ENCODE peak calls at places on chromosomes 1 and 21, in four cellular contexts. A is HepG2, L is GM12878, P is K562. M is an unnamed sample.
A peak's percentile ranks its signal among the peaks of the same experiment; 100 is the strongest.

GRCh38 chr1:119687391-119688079 is 24.2 kb upstream of the PHGDH start:
- DNase-seq in L (no peak), A (no peak), P (no peak), M (no peak)

GRCh38 chr1:27145934-27146354 is 9.0 kb downstream of the SLC9A1 start:
- DNase-seq in A (no peak), P (peak; percentile 81), L (no peak), M (no peak)

GRCh38 chr21:35113064-35113463 is 64.0 kb upstream of the RUNX1 start:
- DNase-seq in L (no peak), A (no peak), P (peak; percentile 43), M (no peak)

GRCh38 chr1:150152772-150153461 is 3.2 kb downstream of the PLEKHO1 start:
- DNase-seq in L (no peak), A (peak; percentile 19), P (no peak), M (no peak)

GRCh38 chr1:31830511-31830910 is 14.7 kb upstream of the SPOCD1 start:
- DNase-seq in P (no peak), A (no peak), L (no peak), M (no peak)

GRCh38 chr1:39398278-39399010 is 93.0 kb upstream of the BMP8A start:
- DNase-seq in P (peak; percentile 85), L (no peak), A (peak; percentile 85), M (peak; percentile 98)

GRCh38 chr1:243440406-243440805 is 184.6 kb downstream of the SDCCAG8 start:
- DNase-seq in L (no peak), P (no peak), A (no peak), M (no peak)

GRCh38 chr1:169853335-169853734 is 40.4 kb downstream of the SCYL3 start:
- DNase-seq in A (no peak), P (no peak), L (no peak), M (no peak)

GRCh38 chr1:201990427-201990826 is 8.0 kb downstream of the RNPEP start:
- DNase-seq in A (no peak), P (no peak), L (no peak), M (no peak)

GRCh38 chr21:27831821-27832569 is 865.1 kb upstream of the ADAMTS5 start:
- DNase-seq in P (no peak), L (no peak), A (no peak), M (no peak)

GRCh38 chr1:112359961-112360767 is 35.9 kb upstream of the CTTNBP2NL start:
- DNase-seq in L (no peak), P (no peak), A (peak; percentile 25), M (no peak)

GRCh38 chr1:100597069-100597741 is 59.3 kb downstream of the GPR88 start:
- DNase-seq in L (no peak), A (no peak), P (no peak), M (no peak)

GRCh38 chr1:2554621-2555387 is 1.4 kb upstream of the TNFRSF14 start:
- DNase-seq in L (no peak), P (peak; percentile 54), A (no peak), M (no peak)

GRCh38 chr1:26614655-26615411 is 81.0 kb upstream of the ARID1A start:
- DNase-seq in P (no peak), A (no peak), L (no peak), M (no peak)

GRCh38 chr1:17757426-17757825 is 2.3 kb downstream of the ACTL8 start:
- DNase-seq in L (no peak), A (no peak), P (no peak), M (no peak)

GRCh38 chr1:198543670-198544260 is 3.3 kb upstream of the ATP6V1G3 start:
- DNase-seq in P (no peak), A (no peak), L (no peak), M (no peak)

GRCh38 chr1:155909894-155910293 is 1.3 kb downstream of the RIT1 start:
- DNase-seq in L (no peak), A (no peak), P (peak; percentile 68), M (no peak)

GRCh38 chr1:33612877-33613487 is 140.5 kb downstream of the ZSCAN20 start:
- DNase-seq in P (peak; percentile 81), A (peak; percentile 48), L (no peak), M (peak; percentile 79)

GRCh38 chr1:106912146-106912545 is 144.3 kb upstream of the PRMT6 start:
- DNase-seq in P (no peak), A (no peak), L (no peak), M (no peak)

GRCh38 chr1:15008783-15009709 is 144.5 kb upstream of the TMEM51 start:
- DNase-seq in P (no peak), A (no peak), L (no peak), M (no peak)

GRCh38 chr1:33460947-33461629 is 11.4 kb upstream of the ZSCAN20 start:
- DNase-seq in L (peak; percentile 67), A (no peak), P (no peak), M (no peak)

GRCh38 chr1:196412326-196412725 is 195.9 kb downstream of the KCNT2 start:
- DNase-seq in P (no peak), A (no peak), L (no peak), M (no peak)

GRCh38 chr1:184020328-184020727 is 17.2 kb downstream of the COLGALT2 start:
- DNase-seq in A (no peak), P (no peak), L (no peak), M (no peak)

GRCh38 chr1:184020855-184021254 is 16.7 kb downstream of the COLGALT2 start:
- DNase-seq in A (no peak), P (no peak), L (no peak), M (no peak)

GRCh38 chr1:184023133-184023532 is 14.4 kb downstream of the COLGALT2 start:
- DNase-seq in P (no peak), L (no peak), A (no peak), M (no peak)

GRCh38 chr1:184021666-184022198 is 15.8 kb downstream of the COLGALT2 start:
- DNase-seq in A (no peak), P (no peak), L (no peak), M (no peak)

DNA sequence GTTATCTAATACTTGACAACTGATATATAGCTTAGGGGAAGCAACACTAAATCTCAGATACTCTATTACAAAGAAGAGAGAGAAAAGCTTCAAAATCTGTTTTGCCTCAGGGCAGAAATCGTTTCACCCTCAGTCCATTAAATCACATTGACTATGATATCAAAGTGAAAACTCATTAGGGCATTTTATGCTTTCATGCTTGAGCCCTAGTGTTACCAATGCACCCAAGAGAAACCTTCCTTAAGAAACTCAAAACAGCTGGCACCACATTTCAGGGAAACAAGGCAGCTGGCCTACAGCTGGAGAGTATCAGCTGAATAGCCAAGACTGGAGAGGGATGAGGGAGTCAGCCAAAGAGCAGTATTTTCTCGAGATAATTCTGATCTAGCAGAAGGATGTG is 14.9 kb downstream of the COLGALT2 start:
- DNase-seq in P (no peak), A (no peak), L (no peak), M (no peak)
- TF ChIP-seq POLR2AphosphoS5 in P (no peak), A (no peak), L (no peak), M (no peak)

GRCh38 chr21:18985584-18985983 is 582.0 kb upstream of the TMPRSS15 start:
- DNase-seq in A (no peak), P (no peak), L (no peak), M (no peak)

GRCh38 chr21:18986197-18986596 is 582.6 kb upstream of the TMPRSS15 start:
- DNase-seq in A (no peak), L (no peak), P (no peak), M (no peak)

GRCh38 chr21:18991846-18992245 is 588.3 kb upstream of the TMPRSS15 start:
- DNase-seq in A (no peak), P (no peak), L (no peak), M (no peak)

DNA sequence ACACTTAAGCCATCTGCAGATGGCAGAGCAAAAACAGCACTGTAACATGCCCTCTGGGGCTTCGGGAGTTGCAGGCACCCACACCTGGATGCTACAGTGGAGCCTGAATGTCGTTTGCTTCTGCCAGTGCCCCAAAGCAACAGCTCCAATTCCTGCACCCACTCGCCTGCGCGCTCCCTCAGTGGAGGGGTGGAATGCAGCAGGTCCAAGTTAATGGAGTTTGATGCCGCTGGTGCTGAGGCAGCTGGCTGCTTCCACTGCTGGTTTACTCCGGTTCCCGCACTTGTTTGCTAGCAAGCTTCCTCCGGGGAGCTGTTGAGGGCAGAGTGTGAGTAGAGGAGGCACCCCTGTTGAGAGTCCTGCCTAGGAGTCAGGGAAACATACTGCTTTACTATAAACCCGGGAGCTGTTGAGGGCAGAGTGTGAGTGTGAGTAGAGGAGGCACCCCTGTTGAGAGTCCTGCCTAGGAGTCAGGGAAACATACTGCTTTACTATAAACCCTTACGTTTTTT is 584.0 kb upstream of the TMPRSS15 start:
- DNase-seq in A (no peak), P (no peak), L (no peak), M (no peak)
- TF ChIP-seq ZBTB33 in A (no peak), P (no peak), L (no peak), M (no peak)

DNA sequence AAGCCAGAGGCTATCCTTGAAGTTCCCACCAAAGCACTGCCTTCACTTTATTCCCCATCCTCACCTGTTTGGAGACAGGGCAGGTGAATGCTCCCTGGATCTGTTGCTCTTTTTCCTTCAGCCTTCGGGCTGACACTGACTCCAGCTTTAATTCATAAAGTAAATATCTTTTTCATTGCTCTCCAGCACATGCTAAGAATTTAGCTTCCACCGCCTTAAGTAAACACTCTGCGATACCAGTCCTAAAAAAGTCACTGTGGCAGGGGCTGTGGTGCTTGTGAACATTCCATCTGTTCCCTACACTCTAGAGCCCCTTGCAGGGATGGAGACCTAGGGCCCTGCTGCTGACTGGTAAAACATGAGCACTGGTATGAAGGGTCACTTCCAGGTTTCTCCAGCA is 880 bp upstream of the PLA2G2A start:
- DNase-seq in P (no peak), L (no peak), A (peak; percentile 19), M (no peak)
- TF ChIP-seq ATF3 in P (no peak), L (no peak), A (no peak), M (no peak)

GRCh38 chr1:89715677-89716076 is 82.8 kb downstream of the LRRC8C start:
- DNase-seq in A (no peak), P (no peak), L (no peak), M (no peak)
- TF ChIP-seq POLR2AphosphoS5 in A (no peak), P (no peak), L (no peak), M (no peak)

DNA sequence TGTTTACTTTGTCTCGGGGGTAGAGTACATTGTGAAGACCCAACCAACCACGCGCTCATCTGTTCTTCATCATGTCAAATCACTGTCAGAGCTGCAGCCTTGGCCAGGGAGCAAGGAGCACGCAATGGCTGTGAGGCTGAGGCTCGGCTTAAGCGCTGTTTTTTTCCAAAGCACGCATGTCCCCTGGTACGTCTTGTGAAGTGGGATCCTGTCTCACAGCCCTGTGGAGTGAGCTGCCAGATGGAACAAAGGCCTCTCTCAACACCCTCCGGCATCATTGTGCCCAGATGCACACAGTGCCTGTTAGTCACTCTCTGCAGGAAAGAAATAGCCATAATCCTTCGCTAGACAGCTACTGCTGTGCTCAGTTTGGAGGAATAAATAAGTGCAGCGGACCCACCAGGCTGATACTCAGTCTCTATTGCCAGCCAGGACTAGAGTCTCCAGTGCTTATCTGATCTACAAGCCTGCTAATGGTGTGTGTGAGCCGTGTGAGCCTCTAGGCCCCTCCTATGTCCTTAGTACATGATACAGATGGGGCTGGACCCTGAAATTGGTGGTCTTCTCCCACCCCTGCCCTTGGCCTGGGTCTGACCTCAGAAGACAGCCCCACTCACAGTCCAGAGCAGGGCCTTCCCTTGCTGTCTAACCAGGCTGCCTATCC is 91.3 kb upstream of the COA6 start:
- DNase-seq in P (no peak), A (no peak), L (no peak), M (no peak)
- TF ChIP-seq ZBTB33 in P (no peak), A (no peak), L (no peak), M (no peak)